ENCODE peak calls at places on chromosomes 1 and 21, in six cellular contexts. One of them, this sample, is unnamed.

GRCh38 chr1:66160719-66161118 is 368.0 kb downstream of the PDE4B start:
- DNase-seq in activated naive CD4-positive, alpha-beta T cell treated with anti-CD3 and anti-CD28 coated beads, Interleukin-2, amount 10 ng/mL, durations not matched to agents 7 days and 5 days: no peak
- DNase-seq in left cardiac atrium: no peak
- DNase-seq in HT-29: no peak
- DNase-seq in D721Med: no peak
- DNase-seq in H4: no peak
- DNase-seq in this sample: no peak

GRCh38 chr1:76164165-76164564 is 89.6 kb downstream of the ST6GALNAC3 start:
- DNase-seq in HT-29: no peak
- DNase-seq in activated naive CD4-positive, alpha-beta T cell treated with anti-CD3 and anti-CD28 coated beads, Interleukin-2, amount 10 ng/mL, durations not matched to agents 7 days and 5 days: no peak
- DNase-seq in left cardiac atrium: no peak
- DNase-seq in D721Med: no peak
- DNase-seq in H4: no peak
- DNase-seq in this sample: no peak

GRCh38 chr1:118363396-118363795 is 178.4 kb upstream of the SPAG17 start:
- DNase-seq in HT-29: no peak
- DNase-seq in activated naive CD4-positive, alpha-beta T cell treated with anti-CD3 and anti-CD28 coated beads, Interleukin-2, amount 10 ng/mL, durations not matched to agents 7 days and 5 days: no peak
- DNase-seq in D721Med: no peak
- DNase-seq in H4: no peak
- DNase-seq in left cardiac atrium: no peak
- DNase-seq in this sample: no peak

GRCh38 chr1:10899490-10900264 is 103.2 kb upstream of the CASZ1 start:
- DNase-seq in HT-29: no peak
- DNase-seq in H4: peak
- DNase-seq in D721Med: no peak
- DNase-seq in activated naive CD4-positive, alpha-beta T cell treated with anti-CD3 and anti-CD28 coated beads, Interleukin-2, amount 10 ng/mL, durations not matched to agents 7 days and 5 days: no peak
- DNase-seq in left cardiac atrium: peak
- DNase-seq in this sample: no peak

GRCh38 chr1:226723640-226724532 is 15.2 kb downstream of the ITPKB start:
- DNase-seq in left cardiac atrium: peak
- DNase-seq in activated naive CD4-positive, alpha-beta T cell treated with anti-CD3 and anti-CD28 coated beads, Interleukin-2, amount 10 ng/mL, durations not matched to agents 7 days and 5 days: no peak
- DNase-seq in D721Med: no peak
- DNase-seq in HT-29: no peak
- DNase-seq in H4: peak
- DNase-seq in this sample: peak

GRCh38 chr1:55035904-55036303 is 3.4 kb upstream of the PCSK9 start:
- DNase-seq in activated naive CD4-positive, alpha-beta T cell treated with anti-CD3 and anti-CD28 coated beads, Interleukin-2, amount 10 ng/mL, durations not matched to agents 7 days and 5 days: no peak
- DNase-seq in left cardiac atrium: no peak
- DNase-seq in H4: no peak
- DNase-seq in D721Med: no peak
- DNase-seq in HT-29: no peak
- DNase-seq in this sample: no peak

GRCh38 chr1:203473781-203474305 is 1.8 kb upstream of the PRELP start:
- DNase-seq in activated naive CD4-positive, alpha-beta T cell treated with anti-CD3 and anti-CD28 coated beads, Interleukin-2, amount 10 ng/mL, durations not matched to agents 7 days and 5 days: no peak
- DNase-seq in left cardiac atrium: no peak
- DNase-seq in D721Med: no peak
- DNase-seq in H4: no peak
- DNase-seq in HT-29: no peak
- DNase-seq in this sample: no peak

GRCh38 chr21:31332525-31332924 is 11.5 kb downstream of the TIAM1 start:
- DNase-seq in HT-29: no peak
- DNase-seq in H4: no peak
- DNase-seq in left cardiac atrium: no peak
- DNase-seq in activated naive CD4-positive, alpha-beta T cell treated with anti-CD3 and anti-CD28 coated beads, Interleukin-2, amount 10 ng/mL, durations not matched to agents 7 days and 5 days: no peak
- DNase-seq in D721Med: no peak
- DNase-seq in this sample: no peak

GRCh38 chr1:192986110-192986747 is 72.9 kb downstream of the UCHL5 start:
- DNase-seq in D721Med: no peak
- DNase-seq in activated naive CD4-positive, alpha-beta T cell treated with anti-CD3 and anti-CD28 coated beads, Interleukin-2, amount 10 ng/mL, durations not matched to agents 7 days and 5 days: no peak
- DNase-seq in H4: no peak
- DNase-seq in left cardiac atrium: no peak
- DNase-seq in HT-29: no peak
- DNase-seq in this sample: no peak

GRCh38 chr21:15592957-15593356 is 136.8 kb upstream of the USP25 start:
- DNase-seq in D721Med: no peak
- DNase-seq in activated naive CD4-positive, alpha-beta T cell treated with anti-CD3 and anti-CD28 coated beads, Interleukin-2, amount 10 ng/mL, durations not matched to agents 7 days and 5 days: no peak
- DNase-seq in HT-29: no peak
- DNase-seq in H4: no peak
- DNase-seq in left cardiac atrium: no peak
- DNase-seq in this sample: no peak

GRCh38 chr1:192545781-192546521 is 29.6 kb upstream of the RGS1 start:
- DNase-seq in activated naive CD4-positive, alpha-beta T cell treated with anti-CD3 and anti-CD28 coated beads, Interleukin-2, amount 10 ng/mL, durations not matched to agents 7 days and 5 days: no peak
- DNase-seq in D721Med: no peak
- DNase-seq in left cardiac atrium: no peak
- DNase-seq in H4: no peak
- DNase-seq in HT-29: peak
- DNase-seq in this sample: no peak

GRCh38 chr1:53286950-53287349 is 40.9 kb downstream of the LRP8 start:
- DNase-seq in D721Med: no peak
- DNase-seq in left cardiac atrium: no peak
- DNase-seq in activated naive CD4-positive, alpha-beta T cell treated with anti-CD3 and anti-CD28 coated beads, Interleukin-2, amount 10 ng/mL, durations not matched to agents 7 days and 5 days: no peak
- DNase-seq in H4: no peak
- DNase-seq in HT-29: no peak
- DNase-seq in this sample: no peak

GRCh38 chr1:23862640-23863039 is 5.5 kb downstream of the FUCA1 start:
- DNase-seq in D721Med: no peak
- DNase-seq in left cardiac atrium: no peak
- DNase-seq in HT-29: no peak
- DNase-seq in H4: no peak
- DNase-seq in activated naive CD4-positive, alpha-beta T cell treated with anti-CD3 and anti-CD28 coated beads, Interleukin-2, amount 10 ng/mL, durations not matched to agents 7 days and 5 days: no peak
- DNase-seq in this sample: no peak

GRCh38 chr1:112954059-112954458 is 1.9 kb downstream of the SLC16A1 start:
- DNase-seq in D721Med: no peak
- DNase-seq in H4: no peak
- DNase-seq in activated naive CD4-positive, alpha-beta T cell treated with anti-CD3 and anti-CD28 coated beads, Interleukin-2, amount 10 ng/mL, durations not matched to agents 7 days and 5 days: no peak
- DNase-seq in left cardiac atrium: no peak
- DNase-seq in HT-29: peak
- DNase-seq in this sample: no peak

GRCh38 chr21:36150192-36150711 is 6.4 kb upstream of the DOP1B start:
- DNase-seq in left cardiac atrium: peak
- DNase-seq in H4: peak
- DNase-seq in D721Med: no peak
- DNase-seq in HT-29: no peak
- DNase-seq in activated naive CD4-positive, alpha-beta T cell treated with anti-CD3 and anti-CD28 coated beads, Interleukin-2, amount 10 ng/mL, durations not matched to agents 7 days and 5 days: no peak
- DNase-seq in this sample: peak

GRCh38 chr21:35093514-35093913 is 44.4 kb upstream of the RUNX1 start:
- DNase-seq in left cardiac atrium: no peak
- DNase-seq in HT-29: no peak
- DNase-seq in H4: no peak
- DNase-seq in D721Med: no peak
- DNase-seq in activated naive CD4-positive, alpha-beta T cell treated with anti-CD3 and anti-CD28 coated beads, Interleukin-2, amount 10 ng/mL, durations not matched to agents 7 days and 5 days: no peak
- DNase-seq in this sample: no peak

GRCh38 chr1:209191242-209191626 is 392.3 kb upstream of the CAMK1G start:
- DNase-seq in HT-29: no peak
- DNase-seq in D721Med: no peak
- DNase-seq in H4: no peak
- DNase-seq in left cardiac atrium: no peak
- DNase-seq in activated naive CD4-positive, alpha-beta T cell treated with anti-CD3 and anti-CD28 coated beads, Interleukin-2, amount 10 ng/mL, durations not matched to agents 7 days and 5 days: no peak
- DNase-seq in this sample: no peak

GRCh38 chr1:46333300-46334029 is 7.1 kb upstream of the NSUN4 start:
- DNase-seq in H4: peak
- DNase-seq in HT-29: peak
- DNase-seq in left cardiac atrium: no peak
- DNase-seq in D721Med: peak
- DNase-seq in activated naive CD4-positive, alpha-beta T cell treated with anti-CD3 and anti-CD28 coated beads, Interleukin-2, amount 10 ng/mL, durations not matched to agents 7 days and 5 days: no peak
- DNase-seq in this sample: no peak

GRCh38 chr1:201539561-201540404 is 856 bp downstream of the NAV1 start:
- DNase-seq in left cardiac atrium: peak
- DNase-seq in HT-29: no peak
- DNase-seq in H4: peak
- DNase-seq in activated naive CD4-positive, alpha-beta T cell treated with anti-CD3 and anti-CD28 coated beads, Interleukin-2, amount 10 ng/mL, durations not matched to agents 7 days and 5 days: no peak
- DNase-seq in D721Med: peak
- DNase-seq in this sample: peak

GRCh38 chr1:154819628-154820590 is 50.2 kb downstream of the KCNN3 start:
- DNase-seq in HT-29: peak
- DNase-seq in D721Med: no peak
- DNase-seq in left cardiac atrium: no peak
- DNase-seq in H4: peak
- DNase-seq in activated naive CD4-positive, alpha-beta T cell treated with anti-CD3 and anti-CD28 coated beads, Interleukin-2, amount 10 ng/mL, durations not matched to agents 7 days and 5 days: peak
- DNase-seq in this sample: no peak

GRCh38 chr1:88741413-88741812 is 57.3 kb downstream of the PKN2 start:
- DNase-seq in H4: no peak
- DNase-seq in HT-29: no peak
- DNase-seq in activated naive CD4-positive, alpha-beta T cell treated with anti-CD3 and anti-CD28 coated beads, Interleukin-2, amount 10 ng/mL, durations not matched to agents 7 days and 5 days: no peak
- DNase-seq in D721Med: no peak
- DNase-seq in left cardiac atrium: no peak
- DNase-seq in this sample: no peak

GRCh38 chr1:116482490-116482889 is 88.3 kb downstream of the CD58 start:
- DNase-seq in left cardiac atrium: no peak
- DNase-seq in activated naive CD4-positive, alpha-beta T cell treated with anti-CD3 and anti-CD28 coated beads, Interleukin-2, amount 10 ng/mL, durations not matched to agents 7 days and 5 days: no peak
- DNase-seq in D721Med: no peak
- DNase-seq in HT-29: no peak
- DNase-seq in H4: no peak
- DNase-seq in this sample: no peak

GRCh38 chr1:201224671-201225400 is 34.2 kb downstream of the IGFN1 start:
- DNase-seq in left cardiac atrium: no peak
- DNase-seq in HT-29: no peak
- DNase-seq in D721Med: no peak
- DNase-seq in H4: no peak
- DNase-seq in activated naive CD4-positive, alpha-beta T cell treated with anti-CD3 and anti-CD28 coated beads, Interleukin-2, amount 10 ng/mL, durations not matched to agents 7 days and 5 days: peak
- DNase-seq in this sample: no peak

GRCh38 chr1:76287917-76288316 is 213.4 kb downstream of the ST6GALNAC3 start:
- DNase-seq in activated naive CD4-positive, alpha-beta T cell treated with anti-CD3 and anti-CD28 coated beads, Interleukin-2, amount 10 ng/mL, durations not matched to agents 7 days and 5 days: no peak
- DNase-seq in HT-29: no peak
- DNase-seq in D721Med: no peak
- DNase-seq in left cardiac atrium: no peak
- DNase-seq in H4: no peak
- DNase-seq in this sample: no peak

GRCh38 chr1:180062452-180062971 is 92.2 kb upstream of the QSOX1 start:
- DNase-seq in activated naive CD4-positive, alpha-beta T cell treated with anti-CD3 and anti-CD28 coated beads, Interleukin-2, amount 10 ng/mL, durations not matched to agents 7 days and 5 days: no peak
- DNase-seq in D721Med: no peak
- DNase-seq in left cardiac atrium: no peak
- DNase-seq in HT-29: no peak
- DNase-seq in H4: no peak
- DNase-seq in this sample: no peak

GRCh38 chr1:227299238-227299637 is 19.1 kb downstream of the CDC42BPA start:
- DNase-seq in left cardiac atrium: no peak
- DNase-seq in H4: peak
- DNase-seq in D721Med: no peak
- DNase-seq in activated naive CD4-positive, alpha-beta T cell treated with anti-CD3 and anti-CD28 coated beads, Interleukin-2, amount 10 ng/mL, durations not matched to agents 7 days and 5 days: no peak
- DNase-seq in HT-29: no peak
- DNase-seq in this sample: no peak

GRCh38 chr21:35838987-35839763 is 221.2 kb downstream of the SETD4 start:
- DNase-seq in activated naive CD4-positive, alpha-beta T cell treated with anti-CD3 and anti-CD28 coated beads, Interleukin-2, amount 10 ng/mL, durations not matched to agents 7 days and 5 days: no peak
- DNase-seq in HT-29: no peak
- DNase-seq in D721Med: no peak
- DNase-seq in H4: no peak
- DNase-seq in left cardiac atrium: no peak
- DNase-seq in this sample: no peak

GRCh38 chr21:35801388-35801787 is 258.9 kb downstream of the SETD4 start:
- DNase-seq in HT-29: no peak
- DNase-seq in activated naive CD4-positive, alpha-beta T cell treated with anti-CD3 and anti-CD28 coated beads, Interleukin-2, amount 10 ng/mL, durations not matched to agents 7 days and 5 days: peak
- DNase-seq in left cardiac atrium: no peak
- DNase-seq in H4: no peak
- DNase-seq in D721Med: no peak
- DNase-seq in this sample: no peak

GRCh38 chr1:8810987-8811386 is 6.5 kb downstream of the RERE start:
- DNase-seq in left cardiac atrium: no peak
- DNase-seq in H4: no peak
- DNase-seq in HT-29: no peak
- DNase-seq in activated naive CD4-positive, alpha-beta T cell treated with anti-CD3 and anti-CD28 coated beads, Interleukin-2, amount 10 ng/mL, durations not matched to agents 7 days and 5 days: no peak
- DNase-seq in D721Med: no peak
- DNase-seq in this sample: no peak

GRCh38 chr21:31334648-31335121 is 9.4 kb downstream of the TIAM1 start:
- DNase-seq in activated naive CD4-positive, alpha-beta T cell treated with anti-CD3 and anti-CD28 coated beads, Interleukin-2, amount 10 ng/mL, durations not matched to agents 7 days and 5 days: no peak
- DNase-seq in D721Med: no peak
- DNase-seq in H4: peak
- DNase-seq in left cardiac atrium: no peak
- DNase-seq in HT-29: no peak
- DNase-seq in this sample: no peak

GRCh38 chr1:85502625-85503083 is 37.7 kb upstream of the DDAH1 start:
- DNase-seq in H4: peak
- DNase-seq in HT-29: peak
- DNase-seq in activated naive CD4-positive, alpha-beta T cell treated with anti-CD3 and anti-CD28 coated beads, Interleukin-2, amount 10 ng/mL, durations not matched to agents 7 days and 5 days: no peak
- DNase-seq in D721Med: no peak
- DNase-seq in left cardiac atrium: peak
- DNase-seq in this sample: peak

This sample was measured in uterus.